ENCODE peak calls at places on chromosomes 1 and 21, in five cellular contexts. W, K, J, X and R are unnamed samples.

GRCh38 chr21:44987301-44987885 is 47.6 kb downstream of the SLX9 start:
- DNase-seq in W (no peak), K (no peak), J (no peak), X (no peak), R (no peak)

GRCh38 chr1:89974701-89975470 is 20.0 kb upstream of the ZNF326 start:
- DNase-seq in W (no peak), K (peak; percentile 80), J (no peak), X (no peak), R (no peak)

GRCh38 chr1:184056921-184057496 is 5.5 kb downstream of the TSEN15 start:
- DNase-seq in W (no peak), K (peak; percentile 90), J (no peak), X (no peak), R (no peak)

GRCh38 chr1:203072002-203072607 is 13.7 kb downstream of the MYOG start:
- DNase-seq in W (no peak), K (no peak), J (no peak), X (no peak), R (no peak)

GRCh38 chr1:12372180-12372579 is 142.3 kb downstream of the VPS13D start:
- DNase-seq in W (no peak), K (no peak), J (no peak), X (no peak), R (no peak)

GRCh38 chr1:69568435-69569280 is 936 bp downstream of the LRRC7 start:
- DNase-seq in W (no peak), K (no peak), J (no peak), X (no peak), R (no peak)

GRCh38 chr1:55444660-55445059 is 229.5 kb upstream of the USP24 start:
- DNase-seq in W (no peak), K (no peak), J (no peak), X (no peak), R (no peak)

GRCh38 chr1:60149254-60149653 is 75.7 kb upstream of the C1orf87 start:
- DNase-seq in W (no peak), K (no peak), J (peak; percentile 57), X (no peak), R (peak; percentile 20)

GRCh38 chr1:32761253-32761877 is 55.8 kb downstream of the YARS1 start:
- DNase-seq in W (peak; percentile 66), K (peak; percentile 81), J (peak; percentile 69), X (no peak), R (no peak)

GRCh38 chr1:66606359-66607142 is 72.6 kb downstream of the SGIP1 start:
- DNase-seq in W (no peak), K (peak; percentile 23), J (no peak), X (no peak), R (no peak)

GRCh38 chr1:65632230-65632629 is 160.5 kb upstream of the PDE4B start:
- DNase-seq in W (no peak), K (no peak), J (no peak), X (no peak), R (no peak)

GRCh38 chr1:19003371-19004290 is 47.2 kb upstream of the IFFO2 start:
- DNase-seq in W (no peak), K (peak; percentile 88), J (no peak), X (no peak), R (no peak)

GRCh38 chr1:6770727-6771567 is 14.3 kb upstream of the CAMTA1 start:
- DNase-seq in W (no peak), K (peak; percentile 50), J (no peak), X (no peak), R (no peak)

GRCh38 chr1:217333939-217334338 is 297.0 kb downstream of the GPATCH2 start:
- DNase-seq in W (peak; percentile 7), K (peak; percentile 9), J (peak; percentile 9), X (peak; percentile 21), R (no peak)

GRCh38 chr1:90761781-90762589 is 44.9 kb upstream of the BARHL2 start:
- DNase-seq in W (no peak), K (no peak), J (no peak), X (no peak), R (no peak)

GRCh38 chr1:90945287-90945686 is 76.5 kb downstream of the ZNF644 start:
- DNase-seq in W (no peak), K (no peak), J (no peak), X (no peak), R (no peak)

GRCh38 chr1:170351368-170351946 is 180.5 kb upstream of the GORAB start:
- DNase-seq in W (no peak), K (no peak), J (no peak), X (no peak), R (no peak)

GRCh38 chr1:235599536-235599935 is 50.0 kb downstream of the GNG4 start:
- DNase-seq in W (no peak), K (no peak), J (no peak), X (no peak), R (no peak)

GRCh38 chr1:187244623-187245022 is 415.9 kb downstream of the PLA2G4A start:
- DNase-seq in W (no peak), K (no peak), J (no peak), X (no peak), R (no peak)

GRCh38 chr1:44327679-44328491 is 27.2 kb downstream of the ERI3 start:
- DNase-seq in W (peak; percentile 96), K (peak; percentile 100), J (peak; percentile 68), X (peak; percentile 93), R (peak; percentile 87)

GRCh38 chr1:90068611-90069280 is 73.8 kb downstream of the ZNF326 start:
- DNase-seq in W (no peak), K (no peak), J (no peak), X (no peak), R (no peak)

GRCh38 chr1:180192172-180192571 is 37.5 kb downstream of the QSOX1 start:
- DNase-seq in W (no peak), K (no peak), J (no peak), X (no peak), R (no peak)

DNA sequence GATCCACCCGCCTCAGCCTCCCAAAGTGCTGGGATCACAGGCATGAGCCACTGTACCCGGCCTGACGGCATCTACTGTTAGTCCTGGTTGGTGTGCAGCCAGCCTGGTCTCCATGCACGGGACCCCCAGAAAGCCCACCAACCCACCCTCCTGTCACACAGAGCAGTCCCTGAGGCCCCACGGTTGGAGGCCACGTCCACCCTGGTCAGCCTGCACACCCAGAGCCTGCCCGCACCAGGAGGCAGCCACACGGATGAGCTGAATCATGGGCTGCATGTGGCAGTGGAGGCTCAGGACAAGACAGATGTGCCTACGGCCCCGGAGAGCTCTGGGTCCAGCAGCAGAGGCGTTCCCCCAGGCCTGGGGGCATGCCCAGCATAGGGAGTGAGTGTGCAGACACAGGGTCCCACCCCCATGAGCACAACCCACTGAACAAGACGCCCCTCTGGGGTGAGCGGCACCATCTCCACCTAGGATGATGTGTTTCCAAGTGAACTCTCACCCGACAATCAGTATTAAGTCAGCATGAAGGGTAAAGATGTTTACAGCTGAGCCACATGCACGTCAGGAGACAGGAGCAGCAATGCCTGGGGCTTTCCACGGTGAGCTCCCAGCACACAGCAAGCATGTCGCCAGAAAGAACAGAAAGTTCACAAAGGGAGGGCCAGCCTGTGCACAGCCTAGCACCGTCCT is 102.1 kb downstream of the WDR4 start:
- DNase-seq in W (no peak), K (no peak), J (no peak), X (no peak), R (no peak)
- TF ChIP-seq POLR2A in W (no peak), K (no peak), J (no peak), X (no peak), R (no peak)

DNA sequence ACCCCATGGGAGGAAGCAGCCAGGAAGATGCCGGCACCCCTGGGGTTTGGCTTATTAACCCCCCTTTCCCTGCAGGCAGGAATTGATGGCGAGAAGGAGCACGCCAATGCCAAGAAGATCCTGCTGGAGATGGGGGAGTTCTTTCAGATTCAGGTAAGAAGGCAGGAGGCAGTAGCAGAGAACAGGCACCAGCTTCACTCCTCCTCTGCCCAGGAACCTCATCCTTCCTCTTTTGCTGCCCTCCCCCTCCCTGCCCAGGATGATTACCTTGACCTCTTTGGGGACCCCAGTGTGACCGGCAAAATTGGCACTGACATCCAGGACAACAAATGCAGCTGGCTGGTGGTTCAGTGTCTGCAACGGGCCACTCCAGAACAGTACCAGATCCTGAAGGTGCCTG is 1.2 kb upstream of the RUSC1 start:
- DNase-seq in W (no peak), K (no peak), J (no peak), X (no peak), R (no peak)
- TF ChIP-seq POLR2A in W (no peak), K (no peak), J (no peak), X (no peak), R (no peak)

GRCh38 chr1:224512600-224513151 is 78.1 kb upstream of the WDR26 start:
- DNase-seq in W (no peak), K (no peak), J (no peak), X (no peak), R (no peak)
- TF ChIP-seq POLR2A in W (no peak), K (no peak), J (no peak), X (no peak), R (no peak)

GRCh38 chr1:107056426-107057196 is at the start of gene PRMT6:
- DNase-seq in W (peak; percentile 8), K (peak; percentile 70), J (peak; percentile 87), X (no peak), R (peak; percentile 68)
- TF ChIP-seq POLR2A in W (no peak), K (no peak), J (peak; percentile 70), X (no peak), R (peak; percentile 47)

GRCh38 chr1:160143695-160144094 is 7.7 kb upstream of the ATP1A4 start:
- DNase-seq in W (no peak), K (no peak), J (no peak), X (no peak), R (no peak)

GRCh38 chr1:160144921-160145320 is 6.5 kb upstream of the ATP1A4 start:
- DNase-seq in W (no peak), K (peak; percentile 10), J (no peak), X (no peak), R (no peak)

GRCh38 chr1:160148121-160148520 is 3.3 kb upstream of the ATP1A4 start:
- DNase-seq in W (no peak), K (no peak), J (no peak), X (no peak), R (no peak)

GRCh38 chr1:160149235-160149634 is 2.2 kb upstream of the ATP1A4 start:
- DNase-seq in W (no peak), K (peak; percentile 8), J (no peak), X (no peak), R (no peak)

DNA sequence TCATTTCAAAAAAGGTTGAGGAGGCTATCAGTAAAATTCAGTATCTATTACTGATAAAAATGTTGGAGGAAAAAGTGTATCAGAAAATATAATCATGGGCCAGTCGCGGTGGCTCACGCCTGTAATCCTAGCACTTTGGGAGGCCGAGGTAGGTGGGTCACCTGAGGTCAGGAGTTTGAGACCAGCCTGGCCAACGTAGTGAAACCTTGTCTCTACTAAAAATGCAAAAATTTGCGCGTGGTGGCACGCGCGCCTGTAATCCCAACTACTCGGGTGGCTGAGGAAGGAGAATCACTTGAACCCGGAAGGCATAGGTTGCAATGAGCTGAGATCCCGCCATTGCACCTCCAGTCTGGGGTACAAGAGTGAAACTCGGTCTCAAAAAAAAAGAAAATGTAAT is 5.3 kb upstream of the ATP1A4 start:
- DNase-seq in W (no peak), K (no peak), J (no peak), X (no peak), R (no peak)
- TF ChIP-seq POLR2A in W (no peak), K (no peak), J (no peak), X (no peak), R (no peak)

GRCh38 chr21:24716306-24716918 is 890.9 kb downstream of the MRPL39 start:
- DNase-seq in W (no peak), K (no peak), J (no peak), X (no peak), R (no peak)
- TF ChIP-seq POLR2A in W (no peak), K (no peak), J (no peak), X (no peak), R (no peak)